ENCODE peak calls at places on chromosomes 3 and 15, in five cellular contexts. One of them, this sample, is unnamed.

GRCh38 chr3:56969851-56970250 is 90.6 kb upstream of the SPATA12 start:
- DNase-seq in activated CD8-positive, alpha-beta T cell treated with anti-CD3 and anti-CD28 coated beads for 36 hours: no peak
- DNase-seq in endodermal cell: no peak
- DNase-seq in coronary artery: no peak
- DNase-seq in GM13976: no peak
- DNase-seq in this sample: no peak

GRCh38 chr3:71975573-71975972 is 190.6 kb upstream of the PROK2 start:
- DNase-seq in activated CD8-positive, alpha-beta T cell treated with anti-CD3 and anti-CD28 coated beads for 36 hours: no peak
- DNase-seq in endodermal cell: no peak
- DNase-seq in coronary artery: no peak
- DNase-seq in GM13976: no peak
- DNase-seq in this sample: no peak

GRCh38 chr3:152717252-152717651 is 117.7 kb upstream of the P2RY1 start:
- DNase-seq in activated CD8-positive, alpha-beta T cell treated with anti-CD3 and anti-CD28 coated beads for 36 hours: no peak
- DNase-seq in endodermal cell: no peak
- DNase-seq in coronary artery: no peak
- DNase-seq in GM13976: no peak
- DNase-seq in this sample: no peak

GRCh38 chr3:18501679-18502343 is 76.7 kb upstream of the SATB1 start:
- DNase-seq in activated CD8-positive, alpha-beta T cell treated with anti-CD3 and anti-CD28 coated beads for 36 hours: no peak
- DNase-seq in endodermal cell: peak; percentile 48
- DNase-seq in coronary artery: no peak
- DNase-seq in GM13976: no peak
- DNase-seq in this sample: no peak

GRCh38 chr15:46701347-46701746 is 1016.0 kb upstream of the SEMA6D start:
- DNase-seq in activated CD8-positive, alpha-beta T cell treated with anti-CD3 and anti-CD28 coated beads for 36 hours: no peak
- DNase-seq in endodermal cell: no peak
- DNase-seq in coronary artery: no peak
- DNase-seq in GM13976: no peak
- DNase-seq in this sample: no peak

GRCh38 chr3:126208618-126209256 is 28.4 kb upstream of the ALDH1L1 start:
- DNase-seq in activated CD8-positive, alpha-beta T cell treated with anti-CD3 and anti-CD28 coated beads for 36 hours: no peak
- DNase-seq in endodermal cell: no peak
- DNase-seq in coronary artery: peak; percentile 92
- DNase-seq in GM13976: no peak
- DNase-seq in this sample: no peak

GRCh38 chr3:34033840-34034239 is 235.4 kb downstream of the PDCD6IP start:
- DNase-seq in activated CD8-positive, alpha-beta T cell treated with anti-CD3 and anti-CD28 coated beads for 36 hours: no peak
- DNase-seq in endodermal cell: no peak
- DNase-seq in coronary artery: no peak
- DNase-seq in GM13976: no peak
- DNase-seq in this sample: no peak

GRCh38 chr3:194277547-194278091 is 73.5 kb downstream of the CPN2 start:
- DNase-seq in activated CD8-positive, alpha-beta T cell treated with anti-CD3 and anti-CD28 coated beads for 36 hours: no peak
- DNase-seq in endodermal cell: peak; percentile 61
- DNase-seq in coronary artery: peak; percentile 85
- DNase-seq in GM13976: no peak
- DNase-seq in this sample: no peak

GRCh38 chr3:61809879-61810278 is 248.5 kb downstream of the PTPRG start:
- DNase-seq in activated CD8-positive, alpha-beta T cell treated with anti-CD3 and anti-CD28 coated beads for 36 hours: no peak
- DNase-seq in endodermal cell: no peak
- DNase-seq in coronary artery: no peak
- DNase-seq in GM13976: no peak
- DNase-seq in this sample: no peak

GRCh38 chr15:45521596-45522167 is 873 bp downstream of the SLC30A4 start:
- DNase-seq in activated CD8-positive, alpha-beta T cell treated with anti-CD3 and anti-CD28 coated beads for 36 hours: no peak
- DNase-seq in endodermal cell: no peak
- DNase-seq in coronary artery: no peak
- DNase-seq in GM13976: peak; percentile 54
- DNase-seq in this sample: peak; percentile 20

GRCh38 chr3:138118863-138119766 is 3.7 kb upstream of the DZIP1L start:
- DNase-seq in activated CD8-positive, alpha-beta T cell treated with anti-CD3 and anti-CD28 coated beads for 36 hours: peak; percentile 75
- DNase-seq in endodermal cell: peak; percentile 98
- DNase-seq in coronary artery: no peak
- DNase-seq in GM13976: peak; percentile 68
- DNase-seq in this sample: no peak

GRCh38 chr15:76274226-76274625 is 37.0 kb downstream of the ETFA start:
- DNase-seq in activated CD8-positive, alpha-beta T cell treated with anti-CD3 and anti-CD28 coated beads for 36 hours: no peak
- DNase-seq in endodermal cell: no peak
- DNase-seq in coronary artery: no peak
- DNase-seq in GM13976: no peak
- DNase-seq in this sample: no peak

GRCh38 chr3:124784686-124785382 is 54.6 kb downstream of the UMPS start:
- DNase-seq in activated CD8-positive, alpha-beta T cell treated with anti-CD3 and anti-CD28 coated beads for 36 hours: peak; percentile 11
- DNase-seq in endodermal cell: no peak
- DNase-seq in coronary artery: no peak
- DNase-seq in GM13976: no peak
- DNase-seq in this sample: peak; percentile 49

GRCh38 chr15:74438696-74439316 is 5.0 kb upstream of the SEMA7A start:
- DNase-seq in activated CD8-positive, alpha-beta T cell treated with anti-CD3 and anti-CD28 coated beads for 36 hours: peak; percentile 88
- DNase-seq in endodermal cell: peak; percentile 91
- DNase-seq in coronary artery: no peak
- DNase-seq in GM13976: peak; percentile 86
- DNase-seq in this sample: peak; percentile 74

GRCh38 chr3:20990896-20991295 is 760.1 kb downstream of the ZNF385D start:
- DNase-seq in activated CD8-positive, alpha-beta T cell treated with anti-CD3 and anti-CD28 coated beads for 36 hours: no peak
- DNase-seq in endodermal cell: no peak
- DNase-seq in coronary artery: no peak
- DNase-seq in GM13976: no peak
- DNase-seq in this sample: no peak

GRCh38 chr3:87756616-87757015 is 302.2 kb downstream of the CGGBP1 start:
- DNase-seq in activated CD8-positive, alpha-beta T cell treated with anti-CD3 and anti-CD28 coated beads for 36 hours: no peak
- DNase-seq in endodermal cell: no peak
- DNase-seq in coronary artery: no peak
- DNase-seq in GM13976: no peak
- DNase-seq in this sample: no peak

GRCh38 chr3:66362541-66362941 is 138.3 kb downstream of the LRIG1 start:
- DNase-seq in activated CD8-positive, alpha-beta T cell treated with anti-CD3 and anti-CD28 coated beads for 36 hours: no peak
- DNase-seq in endodermal cell: no peak
- DNase-seq in coronary artery: no peak
- DNase-seq in GM13976: no peak
- DNase-seq in this sample: no peak

GRCh38 chr3:189272500-189273119 is 100.8 kb downstream of the TPRG1 start:
- DNase-seq in activated CD8-positive, alpha-beta T cell treated with anti-CD3 and anti-CD28 coated beads for 36 hours: no peak
- DNase-seq in endodermal cell: no peak
- DNase-seq in coronary artery: no peak
- DNase-seq in GM13976: no peak
- DNase-seq in this sample: no peak

GRCh38 chr3:134852132-134852531 is 57.1 kb downstream of the EPHB1 start:
- DNase-seq in activated CD8-positive, alpha-beta T cell treated with anti-CD3 and anti-CD28 coated beads for 36 hours: no peak
- DNase-seq in endodermal cell: no peak
- DNase-seq in coronary artery: no peak
- DNase-seq in GM13976: no peak
- DNase-seq in this sample: no peak

GRCh38 chr15:29064290-29064689 is 178.5 kb downstream of the APBA2 start:
- DNase-seq in activated CD8-positive, alpha-beta T cell treated with anti-CD3 and anti-CD28 coated beads for 36 hours: no peak
- DNase-seq in endodermal cell: peak; percentile 57
- DNase-seq in coronary artery: no peak
- DNase-seq in GM13976: no peak
- DNase-seq in this sample: no peak

GRCh38 chr15:29065571-29065970 is 179.8 kb downstream of the APBA2 start:
- DNase-seq in activated CD8-positive, alpha-beta T cell treated with anti-CD3 and anti-CD28 coated beads for 36 hours: no peak
- DNase-seq in endodermal cell: peak; percentile 14
- DNase-seq in coronary artery: no peak
- DNase-seq in GM13976: no peak
- DNase-seq in this sample: no peak

GRCh38 chr15:29066310-29066709 is 180.5 kb downstream of the APBA2 start:
- DNase-seq in activated CD8-positive, alpha-beta T cell treated with anti-CD3 and anti-CD28 coated beads for 36 hours: no peak
- DNase-seq in endodermal cell: peak; percentile 14
- DNase-seq in coronary artery: no peak
- DNase-seq in GM13976: no peak
- DNase-seq in this sample: no peak

GRCh38 chr15:29063646-29064045 is 177.9 kb downstream of the APBA2 start:
- DNase-seq in activated CD8-positive, alpha-beta T cell treated with anti-CD3 and anti-CD28 coated beads for 36 hours: no peak
- DNase-seq in endodermal cell: peak; percentile 34
- DNase-seq in coronary artery: no peak
- DNase-seq in GM13976: no peak
- DNase-seq in this sample: no peak

DNA sequence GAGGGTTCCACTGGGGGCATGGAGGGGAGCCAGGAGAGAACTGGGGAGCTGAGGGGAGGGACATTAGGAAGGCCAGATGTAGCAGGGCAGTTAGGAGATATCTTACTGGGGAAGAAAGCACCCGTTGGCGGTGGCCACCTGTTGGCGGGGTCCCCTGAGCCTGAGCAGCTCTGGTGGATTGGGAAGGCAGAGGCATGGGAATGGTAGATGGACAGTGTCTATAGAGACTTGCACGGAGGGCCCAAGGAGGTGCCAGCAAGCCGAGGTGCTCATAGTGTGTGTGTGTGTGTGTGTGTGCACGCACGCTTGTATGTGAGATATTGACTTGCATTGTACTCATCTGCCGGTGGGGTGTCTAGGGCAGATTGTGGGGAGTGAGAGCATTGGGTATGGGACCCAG is 179.0 kb downstream of the APBA2 start:
- DNase-seq in activated CD8-positive, alpha-beta T cell treated with anti-CD3 and anti-CD28 coated beads for 36 hours: no peak
- DNase-seq in endodermal cell: no peak
- DNase-seq in coronary artery: no peak
- DNase-seq in GM13976: no peak
- DNase-seq in this sample: no peak
- TF ChIP-seq CTCF in activated CD8-positive, alpha-beta T cell treated with anti-CD3 and anti-CD28 coated beads for 36 hours: no peak
- TF ChIP-seq CTCF in endodermal cell: no peak
- TF ChIP-seq CTCF in coronary artery: no peak
- TF ChIP-seq CTCF in GM13976: no peak
- TF ChIP-seq CTCF in this sample: no peak

GRCh38 chr3:52879090-52879489 is 18.3 kb downstream of the STIMATE start:
- DNase-seq in activated CD8-positive, alpha-beta T cell treated with anti-CD3 and anti-CD28 coated beads for 36 hours: no peak
- DNase-seq in endodermal cell: peak; percentile 70
- DNase-seq in coronary artery: no peak
- DNase-seq in GM13976: no peak
- DNase-seq in this sample: no peak
- TF ChIP-seq CTCF in activated CD8-positive, alpha-beta T cell treated with anti-CD3 and anti-CD28 coated beads for 36 hours: no peak
- TF ChIP-seq CTCF in endodermal cell: peak; percentile 73
- TF ChIP-seq CTCF in coronary artery: no peak
- TF ChIP-seq CTCF in GM13976: no peak
- TF ChIP-seq CTCF in this sample: no peak

GRCh38 chr15:99962006-99962561 is 228.8 kb upstream of the LYSMD4 start:
- DNase-seq in activated CD8-positive, alpha-beta T cell treated with anti-CD3 and anti-CD28 coated beads for 36 hours: no peak
- DNase-seq in endodermal cell: peak; percentile 12
- DNase-seq in coronary artery: peak; percentile 53
- DNase-seq in GM13976: no peak
- DNase-seq in this sample: no peak

GRCh38 chr15:99963976-99964375 is 230.7 kb upstream of the LYSMD4 start:
- DNase-seq in activated CD8-positive, alpha-beta T cell treated with anti-CD3 and anti-CD28 coated beads for 36 hours: no peak
- DNase-seq in endodermal cell: no peak
- DNase-seq in coronary artery: peak; percentile 47
- DNase-seq in GM13976: no peak
- DNase-seq in this sample: no peak

GRCh38 chr15:99963096-99963825 is 230.0 kb upstream of the LYSMD4 start:
- DNase-seq in activated CD8-positive, alpha-beta T cell treated with anti-CD3 and anti-CD28 coated beads for 36 hours: no peak
- DNase-seq in endodermal cell: peak; percentile 34
- DNase-seq in coronary artery: peak; percentile 49
- DNase-seq in GM13976: no peak
- DNase-seq in this sample: no peak

GRCh38 chr15:99958426-99959097 is 225.3 kb upstream of the LYSMD4 start:
- DNase-seq in activated CD8-positive, alpha-beta T cell treated with anti-CD3 and anti-CD28 coated beads for 36 hours: no peak
- DNase-seq in endodermal cell: peak; percentile 24
- DNase-seq in coronary artery: peak; percentile 12
- DNase-seq in GM13976: no peak
- DNase-seq in this sample: no peak

DNA sequence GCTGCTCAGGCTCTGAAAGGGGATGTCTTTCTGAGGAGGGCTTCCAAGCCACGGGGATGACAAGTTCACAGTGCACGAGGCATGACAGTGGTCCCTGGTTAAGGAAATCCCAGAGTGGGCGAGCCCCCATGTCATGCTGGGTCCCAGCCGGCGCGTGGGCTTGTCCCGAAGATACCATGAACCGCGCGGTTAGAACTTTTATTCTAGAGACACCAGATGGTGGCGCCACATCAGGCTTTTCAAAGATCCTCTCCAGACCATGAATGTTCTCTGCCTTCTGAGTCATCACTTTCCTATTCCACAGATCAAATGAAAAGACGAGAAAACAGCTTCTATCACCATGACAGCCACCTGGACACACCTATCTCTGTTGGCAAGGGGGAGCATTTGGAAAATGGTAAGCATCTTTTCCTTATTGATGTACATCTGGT is 227.8 kb upstream of the LYSMD4 start:
- DNase-seq in activated CD8-positive, alpha-beta T cell treated with anti-CD3 and anti-CD28 coated beads for 36 hours: peak; percentile 56
- DNase-seq in endodermal cell: peak; percentile 85
- DNase-seq in coronary artery: peak; percentile 41
- DNase-seq in GM13976: peak; percentile 21
- DNase-seq in this sample: no peak
- TF ChIP-seq CTCF in activated CD8-positive, alpha-beta T cell treated with anti-CD3 and anti-CD28 coated beads for 36 hours: peak; percentile 33
- TF ChIP-seq CTCF in endodermal cell: peak; percentile 78
- TF ChIP-seq CTCF in coronary artery: no peak
- TF ChIP-seq CTCF in GM13976: no peak
- TF ChIP-seq CTCF in this sample: no peak

GRCh38 chr15:40354408-40355171 is 3.4 kb upstream of the DISP2 start:
- DNase-seq in activated CD8-positive, alpha-beta T cell treated with anti-CD3 and anti-CD28 coated beads for 36 hours: peak; percentile 15
- DNase-seq in endodermal cell: peak; percentile 82
- DNase-seq in coronary artery: no peak
- DNase-seq in GM13976: no peak
- DNase-seq in this sample: no peak
- TF ChIP-seq CTCF in activated CD8-positive, alpha-beta T cell treated with anti-CD3 and anti-CD28 coated beads for 36 hours: peak; percentile 14
- TF ChIP-seq CTCF in endodermal cell: peak; percentile 59
- TF ChIP-seq CTCF in coronary artery: no peak
- TF ChIP-seq CTCF in GM13976: peak; percentile 5
- TF ChIP-seq CTCF in this sample: peak; percentile 46

GRCh38 chr3:27888562-27888961 is 166.4 kb upstream of the EOMES start:
- DNase-seq in activated CD8-positive, alpha-beta T cell treated with anti-CD3 and anti-CD28 coated beads for 36 hours: no peak
- DNase-seq in endodermal cell: peak; percentile 64
- DNase-seq in coronary artery: no peak
- DNase-seq in GM13976: no peak
- DNase-seq in this sample: no peak
- TF ChIP-seq CTCF in activated CD8-positive, alpha-beta T cell treated with anti-CD3 and anti-CD28 coated beads for 36 hours: no peak
- TF ChIP-seq CTCF in endodermal cell: peak; percentile 58
- TF ChIP-seq CTCF in coronary artery: no peak
- TF ChIP-seq CTCF in GM13976: no peak
- TF ChIP-seq CTCF in this sample: no peak

DNA sequence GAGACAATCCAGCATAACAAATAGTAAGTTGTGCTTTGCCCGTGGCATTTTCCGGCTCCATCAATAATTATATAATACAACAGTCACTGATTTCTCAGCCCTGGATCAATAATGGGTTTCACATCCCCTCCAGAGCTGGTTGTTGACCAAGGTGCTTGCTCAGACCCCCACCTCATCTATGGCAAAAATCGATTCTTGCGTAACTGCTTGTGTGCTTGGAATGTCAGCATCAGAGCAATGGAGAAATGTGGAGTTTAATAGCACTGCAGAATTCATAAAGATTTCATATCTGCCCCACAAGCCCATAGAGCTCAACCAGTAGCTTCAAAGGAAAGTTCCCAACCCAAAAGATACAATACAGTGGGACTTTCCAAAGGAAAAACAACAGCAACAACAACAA is 1098.5 kb downstream of the IGSF11 start:
- DNase-seq in activated CD8-positive, alpha-beta T cell treated with anti-CD3 and anti-CD28 coated beads for 36 hours: no peak
- DNase-seq in endodermal cell: no peak
- DNase-seq in coronary artery: no peak
- DNase-seq in GM13976: no peak
- DNase-seq in this sample: no peak
- TF ChIP-seq CTCF in activated CD8-positive, alpha-beta T cell treated with anti-CD3 and anti-CD28 coated beads for 36 hours: no peak
- TF ChIP-seq CTCF in endodermal cell: no peak
- TF ChIP-seq CTCF in coronary artery: no peak
- TF ChIP-seq CTCF in GM13976: no peak
- TF ChIP-seq CTCF in this sample: no peak

DNA sequence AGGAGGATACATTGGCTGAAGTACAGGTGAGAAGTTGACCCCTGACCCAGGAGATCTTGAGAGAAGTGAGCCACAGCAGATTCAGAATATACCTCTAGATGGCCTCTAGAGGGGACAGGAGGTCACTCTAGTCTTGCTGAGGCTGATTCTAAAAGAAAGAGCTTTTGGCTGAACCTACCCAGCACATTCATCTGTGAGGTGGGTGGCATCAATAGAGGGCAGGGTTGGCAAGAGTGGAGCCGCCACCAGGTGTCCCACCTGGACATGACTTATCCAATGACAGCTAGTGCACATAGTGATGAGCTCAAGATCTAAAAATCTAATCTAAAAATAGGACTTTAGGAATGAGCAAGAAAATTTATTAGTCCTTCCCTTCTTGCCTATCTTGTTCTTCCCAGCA is 51.6 kb downstream of the CYP19A1 start:
- DNase-seq in activated CD8-positive, alpha-beta T cell treated with anti-CD3 and anti-CD28 coated beads for 36 hours: peak; percentile 13
- DNase-seq in endodermal cell: peak; percentile 53
- DNase-seq in coronary artery: no peak
- DNase-seq in GM13976: peak; percentile 42
- DNase-seq in this sample: no peak
- TF ChIP-seq CTCF in activated CD8-positive, alpha-beta T cell treated with anti-CD3 and anti-CD28 coated beads for 36 hours: no peak
- TF ChIP-seq CTCF in endodermal cell: peak; percentile 72
- TF ChIP-seq CTCF in coronary artery: no peak
- TF ChIP-seq CTCF in GM13976: peak; percentile 15
- TF ChIP-seq CTCF in this sample: peak; percentile 41

This sample was measured in GM06990.